ENCODE peak calls at places on chromosomes 6 and 20, in ten cellular contexts. Y, X, L, Q, Z, B, K, V, C and H are unnamed samples. For H3K4me1, the result is how much of the 10 kb centered on the place peaks cover.

GRCh38 chr20:34791289-34792020 is 34.0 kb downstream of the NCOA6 start:
- DNase-seq in Z (no peak), X (no peak), V (peak), Q (peak), B (no peak), Y (no peak), C (no peak), K (no peak), L (no peak), H (no peak)

GRCh38 chr6:136089885-136090284 is 160.2 kb downstream of the MTFR2 start:
- DNase-seq in K (no peak), V (peak), C (no peak), X (no peak), Y (no peak), L (no peak), B (no peak), Z (no peak), Q (no peak), H (no peak)

GRCh38 chr6:157586088-157586414 is 205.1 kb downstream of the ZDHHC14 start:
- DNase-seq in Y (no peak), B (no peak), C (no peak), L (no peak), X (no peak), Z (no peak), V (no peak), K (no peak), Q (no peak), H (no peak)

GRCh38 chr6:44129841-44130322 is 2.5 kb downstream of the TMEM63B start:
- DNase-seq in Q (no peak), L (no peak), B (peak), V (no peak), Z (peak), K (no peak), Y (no peak), C (no peak), X (no peak), H (no peak)

GRCh38 chr6:97068211-97068610 is 143.7 kb downstream of the KLHL32 start:
- DNase-seq in Q (peak), B (peak), Y (no peak), L (no peak), V (peak), C (no peak), K (no peak), X (no peak), Z (no peak), H (no peak)

GRCh38 chr20:17940447-17940971 is 28.1 kb downstream of the SNX5 start:
- DNase-seq in V (no peak), X (no peak), L (peak), Z (no peak), B (no peak), C (no peak), Q (no peak), Y (no peak), K (no peak), H (no peak)

GRCh38 chr6:97621111-97621510 is 338.1 kb upstream of the MMS22L start:
- DNase-seq in Q (no peak), K (no peak), B (no peak), V (no peak), Y (no peak), C (no peak), Z (no peak), X (no peak), L (no peak), H (no peak)

GRCh38 chr20:62741191-62741676 is 32.6 kb downstream of the NTSR1 start:
- DNase-seq in B (peak), K (no peak), C (peak), L (peak), Q (peak), Y (no peak), X (peak), V (peak), Z (peak), H (no peak)

GRCh38 chr6:95576621-95577316 is 566 bp upstream of the MANEA start:
- DNase-seq in C (no peak), L (no peak), Z (no peak), K (no peak), V (peak), Q (peak), B (no peak), X (no peak), Y (no peak), H (no peak)

GRCh38 chr6:105740946-105741605 is 338.2 kb upstream of the PREP start:
- DNase-seq in Q (no peak), L (no peak), B (no peak), Y (no peak), V (no peak), C (no peak), K (no peak), X (no peak), Z (no peak), H (no peak)

GRCh38 chr20:20491110-20491783 is 123.3 kb downstream of the INSM1 start:
- DNase-seq in L (no peak), K (no peak), B (no peak), Y (no peak), Z (no peak), Q (peak), V (peak), X (no peak), C (no peak), H (no peak)

GRCh38 chr20:14632906-14633305 is 295.5 kb upstream of the FLRT3 start:
- DNase-seq in Z (no peak), Y (no peak), Q (no peak), K (no peak), C (no peak), X (peak), B (no peak), L (peak), V (no peak), H (no peak)

GRCh38 chr6:35417979-35418661 is 34.0 kb upstream of the FANCE start:
- DNase-seq in X (no peak), B (no peak), V (no peak), Z (no peak), L (no peak), C (peak), Y (no peak), Q (no peak), K (no peak), H (no peak)

GRCh38 chr20:46388945-46389344 is 17.5 kb downstream of the ELMO2 start:
- DNase-seq in V (no peak), C (no peak), K (no peak), L (no peak), Z (no peak), Y (no peak), X (no peak), Q (no peak), B (no peak), H (no peak)

GRCh38 chr6:4413073-4413472 is 277.7 kb upstream of the ECI2 start:
- DNase-seq in Q (no peak), Y (no peak), K (no peak), C (no peak), B (no peak), V (peak), Z (no peak), L (no peak), X (no peak), H (no peak)

GRCh38 chr6:78093861-78094360 is 441.1 kb downstream of the MEI4 start:
- DNase-seq in C (no peak), X (no peak), K (no peak), Z (no peak), B (no peak), Y (no peak), V (peak), L (peak), Q (no peak), H (no peak)

GRCh38 chr6:137717074-137718073 is 149.7 kb upstream of the TNFAIP3 start:
- DNase-seq in B (no peak), K (peak), Y (peak), L (no peak), V (peak), Q (no peak), Z (no peak), X (no peak), C (no peak), H (no peak)

GRCh38 chr6:104669483-104669882 is 190.2 kb downstream of the HACE1 start:
- DNase-seq in C (no peak), B (no peak), K (no peak), Q (no peak), L (no peak), V (no peak), Y (no peak), X (no peak), Z (no peak), H (no peak)

GRCh38 chr20:62354031-62354808 is 12.9 kb downstream of the LAMA5 start:
- DNase-seq in K (no peak), L (no peak), X (no peak), B (no peak), Q (no peak), C (peak), Z (no peak), Y (no peak), V (no peak), H (no peak)

GRCh38 chr20:43681468-43681942 is 14.6 kb downstream of the MYBL2 start:
- DNase-seq in Q (no peak), K (no peak), Y (no peak), C (no peak), V (no peak), Z (no peak), X (peak), L (no peak), B (peak), H (no peak)

GRCh38 chr20:32125511-32125910 is 16.0 kb downstream of the TM9SF4 start:
- DNase-seq in Y (no peak), B (no peak), Q (no peak), C (no peak), X (no peak), K (no peak), Z (no peak), V (no peak), L (no peak), H (no peak)

GRCh38 chr6:43778131-43778857 is 8.3 kb downstream of the VEGFA start:
- DNase-seq in L (no peak), Y (no peak), K (no peak), C (peak), Z (no peak), X (no peak), B (no peak), Q (no peak), V (no peak), H (no peak)

GRCh38 chr6:22980446-22980845 is 411.1 kb downstream of the HDGFL1 start:
- DNase-seq in L (no peak), Y (no peak), K (no peak), X (no peak), Q (no peak), V (peak), C (no peak), Z (no peak), B (no peak), H (no peak)

GRCh38 chr6:33410711-33411631 is at the start of gene PHF1:
- DNase-seq in X (peak), Y (no peak), V (peak), B (peak), Q (peak), C (no peak), L (no peak), Z (peak), K (peak), H (no peak)

GRCh38 chr6:30219244-30219643 is 6.0 kb upstream of the TRIM26 start:
- DNase-seq in X (no peak), V (peak), K (peak), Q (peak), B (peak), C (no peak), L (peak), Y (peak), Z (no peak), H (no peak)
- H3K27ac ChIP-seq in X (no peak), V (no peak), K (no peak), Q (no peak), B (no peak), C (no peak), L (no peak), Y (no peak), Z (no peak), H (no peak)

GRCh38 chr20:49637238-49637637 is 69.3 kb upstream of the PTGIS start:
- DNase-seq in C (no peak), B (no peak), L (no peak), V (no peak), Y (no peak), X (no peak), Z (no peak), K (no peak), Q (no peak), H (no peak)
- H3K4me1 ChIP-seq in C (under half), B (under half), L (under half), V (under half), Y (under half), X (under half), Z (under half), K (under half), Q (under half), H (under half)

DNA sequence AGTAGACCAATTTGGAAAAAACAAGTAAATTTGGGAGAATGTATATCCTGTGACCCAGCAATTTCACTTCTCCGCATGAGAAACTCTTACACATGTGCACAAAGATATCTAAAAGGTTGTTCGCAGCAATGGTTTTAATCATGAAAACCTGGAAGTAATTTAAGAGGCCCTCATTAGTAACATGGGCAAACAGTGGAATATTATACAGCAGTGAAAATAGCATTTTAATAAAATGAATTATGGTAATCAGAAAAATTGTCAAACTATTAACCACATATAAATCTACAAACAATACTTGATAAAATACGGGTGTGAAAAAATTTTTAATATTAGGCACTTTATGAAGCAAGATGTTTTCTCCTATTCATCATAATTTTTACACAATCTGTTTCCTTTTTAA is 74.2 kb downstream of the KCNQ5 start:
- DNase-seq in V (no peak), X (no peak), B (no peak), Q (no peak), Z (no peak), Y (no peak), L (no peak), C (no peak), K (no peak), H (no peak)
- H3K27ac ChIP-seq in V (no peak), X (no peak), B (no peak), Q (no peak), Z (no peak), Y (no peak), L (no peak), C (no peak), K (no peak), H (no peak)

DNA sequence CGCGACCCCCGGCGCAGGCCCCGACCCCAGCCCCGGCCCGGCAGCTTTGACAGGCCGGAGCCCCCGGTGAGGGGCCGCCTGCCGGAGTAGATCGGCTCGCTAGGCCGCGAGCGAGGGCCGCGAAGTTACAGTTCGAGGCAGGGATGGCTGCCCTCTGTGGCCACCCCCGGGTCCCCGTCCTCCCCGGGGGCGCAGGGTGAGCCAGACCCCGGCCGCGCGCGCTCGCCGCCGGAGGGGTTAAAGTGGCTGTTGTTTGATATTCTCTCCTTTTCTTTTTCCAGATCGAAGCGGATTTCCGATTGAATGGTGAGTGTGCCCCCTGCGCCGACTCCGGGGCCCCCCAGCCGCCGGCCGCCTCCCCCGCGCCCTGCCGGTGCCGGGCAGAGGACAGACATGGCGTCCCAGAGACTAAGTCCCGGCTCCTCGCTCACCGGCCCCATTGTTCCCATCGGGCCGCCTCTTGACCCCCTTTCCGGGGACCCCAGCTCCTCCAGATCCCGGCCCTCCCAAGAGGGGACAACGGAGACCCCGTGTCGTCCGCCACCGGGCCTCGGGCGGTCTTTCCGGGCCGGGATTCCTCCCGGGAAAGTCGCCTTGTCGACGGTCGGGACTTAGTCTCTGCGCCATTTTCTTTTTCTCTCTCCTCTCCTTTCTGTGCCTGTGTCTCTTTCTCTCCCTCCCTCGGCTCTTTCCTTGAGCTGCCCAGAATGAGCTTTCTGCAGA is 689 bp downstream of the TOP1 start:
- DNase-seq in V (no peak), B (peak), Z (peak), C (no peak), Q (peak), X (peak), L (no peak), Y (peak), K (peak), H (peak)
- H3K4me1 ChIP-seq in V (under half), B (under half), Z (under half), C (under half), Q (under half), X (half or more), L (under half), Y (under half), K (half or more), H (under half)

DNA sequence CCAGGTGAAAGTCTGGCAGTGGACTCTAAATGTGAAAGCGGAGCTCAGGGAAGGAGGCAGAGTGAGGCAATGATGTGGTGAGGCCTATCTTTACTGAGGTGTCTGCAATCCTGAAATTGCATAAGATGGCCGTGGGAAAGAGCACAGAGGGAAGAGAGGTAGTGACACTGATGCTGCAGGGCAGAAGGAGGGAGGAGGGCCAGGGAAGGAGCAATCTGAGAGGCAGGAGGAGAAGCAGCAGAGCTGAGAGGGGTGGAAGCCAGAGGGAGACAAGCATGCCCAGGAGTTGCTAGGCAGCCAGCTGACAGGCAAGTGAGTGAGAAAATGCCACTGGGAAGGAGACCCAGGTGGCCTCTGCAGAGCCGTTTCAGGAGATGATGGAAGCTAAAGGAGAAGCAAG is 97.4 kb upstream of the CNR1 start:
- DNase-seq in C (no peak), X (no peak), Y (no peak), K (no peak), Q (no peak), B (peak), L (peak), Z (no peak), V (no peak), H (no peak)
- H3K27ac ChIP-seq in C (no peak), X (no peak), Y (no peak), K (no peak), Q (no peak), B (no peak), L (no peak), Z (no peak), V (no peak), H (no peak)

GRCh38 chr6:16168121-16168520 is 39.2 kb downstream of the MYLIP start:
- DNase-seq in Q (no peak), B (peak), K (no peak), Z (peak), C (no peak), Y (no peak), V (no peak), L (no peak), X (no peak), H (no peak)
- H3K4me1 ChIP-seq in Q (under half), B (under half), K (under half), Z (under half), C (under half), Y (under half), V (under half), L (under half), X (under half), H (under half)

GRCh38 chr6:125100018-125100652 is 53.4 kb upstream of the TPD52L1 start:
- DNase-seq in X (no peak), B (no peak), V (no peak), K (no peak), Z (no peak), L (no peak), Q (no peak), Y (no peak), C (no peak), H (no peak)

GRCh38 chr6:125102411-125102810 is 51.2 kb upstream of the TPD52L1 start:
- DNase-seq in B (no peak), Y (no peak), V (no peak), Z (no peak), K (no peak), Q (peak), C (no peak), L (no peak), X (no peak), H (no peak)

GRCh38 chr6:125101656-125102055 is 51.9 kb upstream of the TPD52L1 start:
- DNase-seq in B (no peak), Q (no peak), C (no peak), L (no peak), X (no peak), Z (no peak), V (peak), Y (no peak), K (no peak), H (no peak)

GRCh38 chr6:125099211-125100017 is 54.2 kb upstream of the TPD52L1 start:
- DNase-seq in C (peak), Z (peak), X (peak), K (no peak), L (peak), Q (peak), Y (no peak), B (peak), V (peak), H (peak)

DNA sequence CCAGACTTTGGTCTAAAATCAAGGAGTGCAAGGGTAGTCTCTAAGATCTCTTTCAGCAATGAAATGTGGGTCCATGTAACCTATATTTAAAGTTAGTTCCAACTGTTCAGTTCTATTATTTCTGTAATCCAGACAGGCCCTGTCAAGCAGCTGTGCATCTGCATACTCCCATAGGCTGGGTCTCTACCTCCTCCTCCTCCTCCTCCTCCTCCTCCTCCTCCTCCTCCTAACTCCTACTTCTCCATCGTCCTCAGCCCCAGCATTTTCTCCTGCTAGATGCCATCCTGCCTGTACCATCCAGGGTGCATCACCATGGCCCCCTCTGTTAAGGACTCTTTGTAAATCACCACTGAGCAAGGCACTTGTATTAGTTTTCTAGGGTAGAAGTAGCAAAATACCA is 52.4 kb upstream of the TPD52L1 start:
- DNase-seq in X (no peak), K (no peak), B (no peak), Q (no peak), Y (no peak), Z (no peak), C (no peak), V (no peak), L (no peak), H (no peak)
- H3K27ac ChIP-seq in X (no peak), K (no peak), B (no peak), Q (no peak), Y (no peak), Z (no peak), C (peak), V (peak), L (no peak), H (no peak)

GRCh38 chr6:89357390-89357789 is 4.9 kb upstream of the UBE2J1 start:
- DNase-seq in X (no peak), C (no peak), K (no peak), Q (peak), Y (no peak), B (no peak), L (no peak), V (no peak), Z (no peak), H (no peak)
- H3K4me1 ChIP-seq in X (under half), C (under half), K (under half), Q (under half), Y (under half), B (under half), L (under half), V (under half), Z (under half), H (under half)

GRCh38 chr6:1609662-1610496 is at the start of gene FOXC1:
- DNase-seq in L (peak), Z (peak), X (peak), C (peak), B (peak), Q (peak), K (no peak), V (peak), Y (no peak), H (peak)

GRCh38 chr6:1611572-1612385 is 2.1 kb downstream of the FOXC1 start:
- DNase-seq in K (no peak), Z (no peak), Y (no peak), X (no peak), B (no peak), L (peak), V (peak), Q (peak), C (no peak), H (no peak)

GRCh38 chr6:1611322-1611571 is 1.5 kb downstream of the FOXC1 start:
- DNase-seq in V (no peak), Y (no peak), K (no peak), B (peak), C (no peak), X (no peak), L (no peak), Z (no peak), Q (peak), H (no peak)

GRCh38 chr6:1608976-1609661 is 596 bp upstream of the FOXC1 start:
- DNase-seq in L (no peak), Y (no peak), B (peak), Z (no peak), Q (peak), C (peak), V (no peak), K (no peak), X (no peak), H (no peak)

GRCh38 chr6:1610497-1611321 is 994 bp downstream of the FOXC1 start:
- DNase-seq in X (no peak), V (peak), C (no peak), B (no peak), K (no peak), L (no peak), Z (no peak), Q (peak), Y (no peak), H (no peak)
- H3K27ac ChIP-seq in X (peak), V (peak), C (peak), B (no peak), K (no peak), L (no peak), Z (no peak), Q (peak), Y (no peak), H (peak)